ENCODE peak calls at places on chromosomes 11 and 22, in five cellular contexts. Q is MM.1S, E is GM23248, T is hepatocyte, S is GM23338. Y is an unnamed sample.

GRCh38 chr11:46554205-46555162 is 39.3 kb downstream of the AMBRA1 start:
- DNase-seq in Q (no peak), E (peak), T (peak), S (peak), Y (no peak)

GRCh38 chr11:86708671-86709070 is 36.3 kb upstream of the ME3 start:
- DNase-seq in Q (no peak), E (no peak), T (no peak), S (no peak), Y (no peak)

GRCh38 chr11:118000850-118001228 is 14.6 kb downstream of the IL10RA start:
- DNase-seq in Q (no peak), E (no peak), T (no peak), S (no peak), Y (no peak)

GRCh38 chr22:44089717-44090570 is 65.8 kb downstream of the PARVB start:
- DNase-seq in Q (no peak), E (no peak), T (no peak), S (no peak), Y (no peak)

GRCh38 chr11:565921-566509 is 5.2 kb downstream of the RASSF7 start:
- DNase-seq in Q (peak), E (no peak), T (no peak), S (peak), Y (no peak)

GRCh38 chr11:33997473-33998347 is 53.8 kb upstream of the CAPRIN1 start:
- DNase-seq in Q (no peak), E (peak), T (no peak), S (no peak), Y (no peak)

GRCh38 chr11:10117709-10118341 is 176.2 kb downstream of the SBF2 start:
- DNase-seq in Q (no peak), E (peak), T (no peak), S (no peak), Y (no peak)

GRCh38 chr11:22539851-22540376 is 85.7 kb downstream of the FANCF start:
- DNase-seq in Q (peak), E (peak), T (peak), S (peak), Y (peak)

GRCh38 chr11:4713241-4713640 is 8.7 kb downstream of the MMP26 start:
- DNase-seq in Q (no peak), E (peak), T (no peak), S (no peak), Y (no peak)

GRCh38 chr11:86068138-86068861 is 584 bp downstream of the PICALM start:
- DNase-seq in Q (peak), E (peak), T (peak), S (peak), Y (peak)

GRCh38 chr22:20237480-20238440 is 30.4 kb downstream of the RTN4R start:
- DNase-seq in Q (no peak), E (no peak), T (no peak), S (no peak), Y (no peak)
- TF ChIP-seq EZH2phosphoT487 in Q (no peak), E (no peak), T (no peak), S (no peak), Y (no peak)

GRCh38 chr11:93903989-93904388 is 53.6 kb upstream of the VSTM5 start:
- DNase-seq in Q (no peak), E (no peak), T (peak), S (peak), Y (no peak)

GRCh38 chr11:93904711-93905110 is 54.3 kb upstream of the VSTM5 start:
- DNase-seq in Q (no peak), E (no peak), T (no peak), S (no peak), Y (no peak)

GRCh38 chr11:93906486-93906885 is 56.1 kb upstream of the VSTM5 start:
- DNase-seq in Q (no peak), E (no peak), T (no peak), S (no peak), Y (no peak)

GRCh38 chr11:93905384-93905783 is 55.0 kb upstream of the VSTM5 start:
- DNase-seq in Q (no peak), E (peak), T (peak), S (no peak), Y (no peak)

DNA sequence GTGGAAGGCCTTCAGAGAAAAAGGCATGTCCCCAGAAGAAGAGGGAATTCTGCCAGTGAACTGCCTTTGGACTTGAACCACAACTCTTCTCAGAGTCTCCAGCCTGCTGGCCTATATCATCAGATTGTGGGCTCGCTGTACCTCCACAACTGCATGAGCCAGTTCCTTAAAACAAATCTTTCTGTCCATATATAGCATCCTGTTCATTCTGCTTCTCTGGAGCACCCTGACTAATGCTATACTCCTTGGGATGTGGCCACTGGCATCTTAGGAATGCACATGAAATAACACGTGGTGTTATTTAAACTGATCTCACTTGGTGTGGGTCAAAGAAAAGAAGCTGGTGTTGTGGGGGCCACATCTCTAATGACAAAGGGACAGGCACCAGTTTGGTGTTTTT is 58.3 kb upstream of the VSTM5 start:
- DNase-seq in Q (no peak), E (peak), T (no peak), S (peak), Y (no peak)
- TF ChIP-seq EZH2phosphoT487 in Q (no peak), E (no peak), T (no peak), S (no peak), Y (no peak)

GRCh38 chr11:104339383-104339831 is 175.5 kb upstream of the PDGFD start:
- DNase-seq in Q (no peak), E (no peak), T (no peak), S (no peak), Y (no peak)
- TF ChIP-seq EZH2phosphoT487 in Q (no peak), E (no peak), T (no peak), S (no peak), Y (no peak)

GRCh38 chr11:68128682-68129327 is 7.6 kb upstream of the CHKA start:
- DNase-seq in Q (no peak), E (peak), T (peak), S (peak), Y (no peak)
- TF ChIP-seq EZH2phosphoT487 in Q (no peak), E (no peak), T (no peak), S (no peak), Y (no peak)